ENCODE peak calls at places on chromosome 13, in eight cellular contexts. M, S, F, O, Y, D, E and J are unnamed samples.
A peak's percentile ranks its signal among the peaks of the same experiment; 100 is the strongest.

GRCh38 chr13:67827992-67828391 is 597.9 kb upstream of the PCDH9 start:
- DNase-seq in M (no peak), S (no peak), F (no peak), O (no peak), Y (no peak), D (no peak), E (no peak), J (no peak)

GRCh38 chr13:72141845-72142470 is 275.0 kb upstream of the DACH1 start:
- DNase-seq in M (no peak), S (no peak), F (no peak), O (no peak), Y (no peak), D (no peak), E (no peak), J (no peak)

GRCh38 chr13:24493356-24493755 is 19.2 kb downstream of the PARP4 start:
- DNase-seq in M (no peak), S (no peak), F (no peak), O (no peak), Y (no peak), D (no peak), E (no peak), J (no peak)

GRCh38 chr13:32881792-32882175 is 134.4 kb upstream of the KL start:
- DNase-seq in M (no peak), S (no peak), F (no peak), O (no peak), Y (no peak), D (no peak), E (no peak), J (no peak)

GRCh38 chr13:51223284-51224270 is 1.4 kb downstream of the FAM124A start:
- DNase-seq in M (no peak), S (no peak), F (peak; percentile 27), O (no peak), Y (no peak), D (peak; percentile 36), E (no peak), J (no peak)

GRCh38 chr13:113419531-113420183 is 33.6 kb downstream of the ADPRHL1 start:
- DNase-seq in M (no peak), S (no peak), F (no peak), O (no peak), Y (no peak), D (peak; percentile 10), E (no peak), J (no peak)

GRCh38 chr13:107743523-107743922 is 471.8 kb downstream of the LIG4 start:
- DNase-seq in M (peak; percentile 57), S (no peak), F (no peak), O (no peak), Y (no peak), D (no peak), E (no peak), J (no peak)

GRCh38 chr13:104321756-104322155 is 1255.5 kb upstream of the SLC10A2 start:
- DNase-seq in M (no peak), S (no peak), F (no peak), O (no peak), Y (no peak), D (no peak), E (no peak), J (no peak)

GRCh38 chr13:101917475-101917810 is 465.0 kb downstream of the ITGBL1 start:
- DNase-seq in M (no peak), S (no peak), F (no peak), O (no peak), Y (no peak), D (no peak), E (no peak), J (no peak)

GRCh38 chr13:113579686-113580085 is 4.9 kb upstream of the TFDP1 start:
- DNase-seq in M (no peak), S (no peak), F (no peak), O (no peak), Y (no peak), D (no peak), E (no peak), J (no peak)

GRCh38 chr13:113920606-113921306 is 53.1 kb downstream of the C13orf46 start:
- DNase-seq in M (no peak), S (peak; percentile 15), F (no peak), O (peak; percentile 10), Y (no peak), D (no peak), E (no peak), J (peak; percentile 40)

GRCh38 chr13:27203854-27204253 is 32.2 kb upstream of the USP12 start:
- DNase-seq in M (peak; percentile 31), S (no peak), F (no peak), O (no peak), Y (no peak), D (no peak), E (no peak), J (no peak)

GRCh38 chr13:40762849-40763248 is 8.1 kb downstream of the MRPS31 start:
- DNase-seq in M (peak; percentile 65), S (no peak), F (no peak), O (no peak), Y (no peak), D (no peak), E (no peak), J (no peak)

GRCh38 chr13:36997716-36998427 is 1.3 kb downstream of the ALG5 start:
- DNase-seq in M (peak; percentile 23), S (no peak), F (no peak), O (no peak), Y (no peak), D (no peak), E (no peak), J (no peak)
- H3K27ac ChIP-seq in M (peak overlapping the region; percentile 89), S (peak overlapping the region; percentile 15), F (peak overlapping the region; percentile 99), O (peak overlapping the region; percentile 94), Y (peak overlapping the region; percentile 97), D (no peak overlapping the region), E (peak overlapping the region; percentile 88), J (no peak overlapping the region)

GRCh38 chr13:99605417-99606321 is 104.4 kb downstream of the TM9SF2 start:
- DNase-seq in M (no peak), S (no peak), F (peak; percentile 30), O (peak; percentile 50), Y (peak; percentile 75), D (peak; percentile 62), E (no peak), J (no peak)
- TF ChIP-seq POLR2A in M (no peak), S (no peak), F (no peak), O (no peak), Y (no peak), D (no peak), E (no peak), J (no peak)

GRCh38 chr13:30307966-30308290 is 577 bp upstream of the KATNAL1 start:
- DNase-seq in M (no peak), S (no peak), F (no peak), O (no peak), Y (no peak), D (no peak), E (no peak), J (no peak)

GRCh38 chr13:30307194-30307965 is at the start of gene KATNAL1:
- DNase-seq in M (peak; percentile 57), S (peak; percentile 68), F (peak; percentile 83), O (peak; percentile 68), Y (peak; percentile 78), D (peak; percentile 89), E (peak; percentile 57), J (peak; percentile 88)

GRCh38 chr13:30306762-30307193 is 573 bp downstream of the KATNAL1 start:
- DNase-seq in M (peak; percentile 91), S (peak; percentile 85), F (peak; percentile 94), O (peak; percentile 92), Y (peak; percentile 95), D (peak; percentile 96), E (peak; percentile 85), J (peak; percentile 96)

GRCh38 chr13:30305456-30305855 is 1.9 kb downstream of the KATNAL1 start:
- DNase-seq in M (no peak), S (no peak), F (no peak), O (no peak), Y (no peak), D (no peak), E (no peak), J (no peak)

DNA sequence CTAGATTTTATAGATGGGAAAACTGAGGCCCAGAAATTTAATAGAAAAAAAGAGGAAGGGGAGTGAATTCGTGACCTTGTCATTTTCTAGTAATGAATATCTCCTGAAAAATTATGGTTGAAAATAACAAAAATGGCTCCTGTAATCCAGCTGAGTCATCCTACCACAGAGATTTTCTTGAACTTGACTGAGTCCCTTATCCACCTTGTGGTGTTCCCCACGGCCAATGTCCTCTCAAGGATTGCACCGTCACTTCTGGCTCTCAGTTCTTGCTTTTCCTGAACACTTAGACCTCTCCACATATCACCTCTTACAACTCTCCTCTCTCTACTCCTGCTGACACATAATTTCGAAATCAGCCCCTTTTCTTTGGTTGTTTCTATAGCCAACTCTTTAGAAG is 1.2 kb upstream of the KATNAL1 start:
- DNase-seq in M (peak; percentile 41), S (no peak), F (no peak), O (no peak), Y (no peak), D (no peak), E (no peak), J (no peak)
- H3K27ac ChIP-seq in M (no peak overlapping the region), S (no peak overlapping the region), F (peak overlapping the region; percentile 97), O (no peak overlapping the region), Y (no peak overlapping the region), D (peak overlapping the region; percentile 2), E (peak overlapping the region; percentile 10), J (no peak overlapping the region)

GRCh38 chr13:26133851-26134250 is 82.0 kb upstream of the SHISA2 start:
- DNase-seq in M (no peak), S (no peak), F (no peak), O (no peak), Y (no peak), D (no peak), E (no peak), J (no peak)
- TF ChIP-seq POLR2A in M (no peak), S (no peak), F (no peak), O (no peak), Y (no peak), D (no peak), E (no peak), J (no peak)

DNA sequence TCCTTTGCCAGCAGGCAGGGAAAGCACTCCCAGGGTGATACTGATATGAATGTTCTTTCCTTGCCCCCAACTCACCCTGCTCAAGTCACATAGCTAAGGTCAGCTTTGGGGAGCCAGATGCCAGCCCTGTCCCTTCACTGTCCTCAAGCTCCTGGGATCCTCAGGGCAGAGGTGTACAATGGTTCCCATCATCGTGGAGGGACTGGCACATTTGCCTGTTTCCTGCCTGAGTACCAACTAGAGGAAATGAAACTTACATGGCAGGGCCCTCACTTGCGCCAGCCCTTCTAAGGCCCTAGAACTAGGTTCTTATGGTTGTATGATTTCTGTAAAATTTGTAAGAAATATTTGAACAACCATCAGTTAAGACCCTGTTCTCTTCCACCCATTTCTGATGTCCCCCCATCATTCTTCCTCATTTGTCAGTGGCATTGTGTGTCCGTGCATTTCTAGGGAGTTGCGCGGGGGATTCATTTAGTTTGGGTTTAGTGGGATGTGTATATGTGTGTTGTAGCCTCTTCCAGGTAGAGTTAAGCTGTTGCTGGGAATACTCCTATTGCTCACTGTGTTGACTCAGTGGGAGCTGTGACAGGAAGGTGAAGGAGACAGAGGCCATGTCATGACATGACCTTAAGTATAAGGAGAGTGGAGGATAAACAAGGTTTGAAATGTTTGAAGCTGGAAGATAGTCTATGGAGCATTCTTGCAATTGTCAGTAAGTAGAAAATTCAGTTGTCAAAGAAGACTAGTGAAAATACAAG is 41.3 kb upstream of the RCBTB2 start:
- DNase-seq in M (no peak), S (no peak), F (no peak), O (no peak), Y (no peak), D (no peak), E (no peak), J (no peak)
- H3K27ac ChIP-seq in M (no peak overlapping the region), S (no peak overlapping the region), F (no peak overlapping the region), O (peak overlapping the region; percentile 16), Y (no peak overlapping the region), D (peak overlapping the region; percentile 47), E (no peak overlapping the region), J (no peak overlapping the region)